ENCODE peak calls at places on chromosomes 6 and 20, in seven cellular contexts. P is Right ventricle myocardium superior; Y is stimulated activated CD4-positive, alpha-beta T cell treated with anti-CD3 and anti-CD28 coated beads, Interleukin-1b, Interleukin-23, amount 100 ng/mL, for 24 hours; V is A549; B is neural crest cell; F is C1 segment of cervical spinal cord; T is fibroblast of lung. L is an unnamed sample.

GRCh38 chr6:105519954-105520353 is 117.1 kb upstream of the PREP start:
- DNase-seq in V (peak), B (no peak), F (no peak), P (no peak), T (peak), Y (no peak), L (no peak)

GRCh38 chr6:85641916-85642773 is 541 bp downstream of the SYNCRIP start:
- DNase-seq in P (peak), Y (peak), F (peak), B (peak), V (peak), T (peak), L (peak)

GRCh38 chr6:134630468-134631180 is 312.7 kb upstream of the SGK1 start:
- DNase-seq in F (no peak), Y (no peak), B (no peak), V (no peak), T (no peak), P (no peak), L (no peak)

GRCh38 chr6:79607000-79607399 is 24.1 kb upstream of the SH3BGRL2 start:
- DNase-seq in T (peak), B (no peak), Y (no peak), V (no peak), P (no peak), F (no peak), L (no peak)

GRCh38 chr20:51712501-51713212 is 55.5 kb downstream of the ATP9A start:
- DNase-seq in T (peak), B (no peak), P (no peak), Y (no peak), F (peak), V (peak), L (no peak)

GRCh38 chr6:26196846-26197683 is 109.8 kb downstream of the HFE start:
- DNase-seq in P (peak), B (peak), V (no peak), F (peak), T (peak), Y (no peak), L (peak)

GRCh38 chr6:48476257-48476656 is 365.3 kb upstream of the PTCHD4 start:
- DNase-seq in Y (no peak), F (no peak), P (no peak), T (peak), B (no peak), V (peak), L (no peak)

GRCh38 chr6:41278699-41279405 is 7.6 kb downstream of the TREM1 start:
- DNase-seq in B (peak), Y (peak), T (peak), V (peak), F (no peak), P (peak), L (peak)

GRCh38 chr20:56925696-56926101 is 296.6 kb downstream of the TFAP2C start:
- DNase-seq in P (no peak), V (no peak), F (no peak), T (no peak), Y (no peak), B (no peak), L (no peak)

GRCh38 chr6:47496935-47497579 is 19.5 kb downstream of the CD2AP start:
- DNase-seq in F (no peak), T (no peak), V (no peak), B (no peak), P (no peak), Y (no peak), L (no peak)

L was measured in central memory CD4-positive, alpha-beta T cell.